ENCODE peak calls at places on chromosomes 5 and 9, in four cellular contexts. M is renal cortical epithelial cell; T is activated naive CD4-positive, alpha-beta T cell treated with anti-CD3 and anti-CD28 coated beads for 36 hours; P is PC-9. F is an unnamed sample.

GRCh38 chr5:120366047-120366446 is 98.1 kb upstream of the PRR16 start:
- DNase-seq in M (peak; percentile 11), T (no peak), P (no peak), F (no peak)

GRCh38 chr5:1471240-1471853 is 26.1 kb upstream of the SLC6A3 start:
- DNase-seq in M (no peak), T (no peak), P (no peak), F (no peak)

GRCh38 chr9:13865869-13866268 is 448.1 kb downstream of the NFIB start:
- DNase-seq in M (no peak), T (no peak), P (no peak), F (no peak)

GRCh38 chr9:98081477-98082219 is 25.1 kb downstream of the NANS start:
- DNase-seq in M (peak; percentile 94), T (peak; percentile 78), P (peak; percentile 94), F (no peak)

GRCh38 chr9:135790850-135791249 is 88.9 kb downstream of the KCNT1 start:
- DNase-seq in M (no peak), T (no peak), P (no peak), F (no peak)

GRCh38 chr5:93304851-93305250 is 276.2 kb downstream of the NR2F1-AS1 start:
- DNase-seq in M (no peak), T (no peak), P (no peak), F (no peak)

GRCh38 chr9:27282269-27282668 is 14.7 kb downstream of the EQTN start:
- DNase-seq in M (no peak), T (no peak), P (no peak), F (no peak)

GRCh38 chr9:1879501-1879900 is 135.6 kb upstream of the SMARCA2 start:
- DNase-seq in M (no peak), T (peak; percentile 66), P (no peak), F (no peak)

GRCh38 chr5:54186912-54187445 is 123.4 kb downstream of the ARL15 start:
- DNase-seq in M (no peak), T (no peak), P (no peak), F (peak; percentile 5)

GRCh38 chr5:135112008-135112670 is 78.1 kb upstream of the PITX1 start:
- DNase-seq in M (no peak), T (no peak), P (no peak), F (no peak)

GRCh38 chr9:135275163-135275925 is 187.9 kb downstream of the OLFM1 start:
- DNase-seq in M (no peak), T (no peak), P (no peak), F (no peak)

F was measured in DND-41.